ENCODE peak calls at places on chromosome 7, in ten cellular contexts. D is lung; K is IMR-90; A is CD8-positive, alpha-beta memory T cell; S is fibroblast of lung; O is SJCRH30; Q is Panc1; P is mammary epithelial cell; E is psoas muscle; N is PC-9. Z is an unnamed sample.

GRCh38 chr7:93407239-93407638 is 167.3 kb downstream of the CALCR start:
- DNase-seq in N (no peak), E (no peak), D (no peak), P (no peak), S (no peak), K (no peak), A (no peak), Q (no peak), O (peak; percentile 8), Z (no peak)

GRCh38 chr7:53325061-53325460 is 289.6 kb downstream of the POM121L12 start:
- DNase-seq in A (no peak), E (no peak), Q (no peak), D (no peak), K (no peak), O (no peak), P (no peak), S (peak; percentile 44), N (peak; percentile 73), Z (no peak)

GRCh38 chr7:13848576-13849527 is 140.6 kb downstream of the ETV1 start:
- DNase-seq in D (no peak), K (peak; percentile 38), S (no peak), P (no peak), A (no peak), N (no peak), Q (no peak), E (no peak), O (no peak), Z (no peak)

GRCh38 chr7:4725014-4725951 is 43.2 kb downstream of the FOXK1 start:
- DNase-seq in O (peak; percentile 90), Q (no peak), S (peak; percentile 95), A (peak; percentile 81), P (peak; percentile 81), N (peak; percentile 72), D (peak; percentile 81), K (peak; percentile 95), E (peak; percentile 90), Z (peak; percentile 80)

GRCh38 chr7:90708841-90709317 is 112.8 kb downstream of the CDK14 start:
- DNase-seq in S (peak; percentile 32), K (no peak), P (no peak), N (no peak), Q (peak; percentile 22), D (no peak), E (no peak), O (peak; percentile 13), A (no peak), Z (no peak)

GRCh38 chr7:16697507-16698199 is 51.7 kb downstream of the BZW2 start:
- DNase-seq in K (peak; percentile 62), Q (no peak), D (no peak), E (no peak), O (no peak), S (peak; percentile 79), N (peak; percentile 21), P (no peak), A (no peak), Z (no peak)

GRCh38 chr7:152848026-152848425 is 88.5 kb downstream of the ACTR3B start:
- DNase-seq in O (no peak), S (no peak), E (no peak), Q (no peak), N (no peak), P (no peak), A (no peak), D (no peak), K (no peak), Z (no peak)

GRCh38 chr7:39071116-39071515 is 93.4 kb downstream of the POU6F2 start:
- DNase-seq in D (no peak), O (no peak), S (no peak), K (no peak), E (no peak), P (no peak), A (no peak), N (peak; percentile 21), Q (no peak), Z (no peak)

GRCh38 chr7:13496971-13497370 is 492.5 kb downstream of the ETV1 start:
- DNase-seq in K (no peak), N (no peak), P (no peak), A (no peak), D (no peak), E (no peak), O (no peak), Q (no peak), S (peak; percentile 19), Z (no peak)

GRCh38 chr7:44099669-44100068 is 4.5 kb upstream of the AEBP1 start:
- DNase-seq in P (no peak), D (no peak), Q (no peak), A (no peak), O (no peak), S (no peak), N (no peak), E (no peak), K (no peak), Z (no peak)
- H3K27ac ChIP-seq in P (no peak overlapping the region), D (no peak overlapping the region), Q (no peak overlapping the region), A (no peak overlapping the region), O (peak overlapping the region; percentile 83), S (no peak overlapping the region), N (no peak overlapping the region), E (peak overlapping the region; percentile 16), K (no peak overlapping the region), Z (no peak overlapping the region)

DNA sequence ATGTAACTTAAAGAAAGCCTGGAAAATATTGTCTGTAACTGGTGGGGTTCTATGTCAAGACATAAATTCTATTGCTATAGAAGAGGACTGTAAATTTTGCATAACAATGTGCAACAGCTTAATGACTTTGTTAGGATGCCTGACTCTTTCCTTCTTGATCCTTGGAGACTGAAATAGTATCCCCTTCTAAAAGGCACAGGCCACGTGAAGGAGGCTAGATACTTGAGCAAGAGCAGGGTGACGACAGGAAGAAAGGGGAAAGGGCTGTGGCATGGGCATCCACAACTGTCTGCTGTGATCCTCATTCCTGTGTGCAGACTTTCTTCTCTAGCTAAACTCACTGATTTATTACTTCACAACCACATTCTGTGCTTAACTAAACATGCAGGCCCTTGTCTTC is 1111.8 kb upstream of the C7orf33 start:
- DNase-seq in A (no peak), E (no peak), K (no peak), P (no peak), D (no peak), N (no peak), S (no peak), Q (no peak), O (no peak), Z (no peak)
- H3K27ac ChIP-seq in A (no peak overlapping the region), E (no peak overlapping the region), K (no peak overlapping the region), P (no peak overlapping the region), D (no peak overlapping the region), N (no peak overlapping the region), S (no peak overlapping the region), Q (no peak overlapping the region), O (no peak overlapping the region), Z (no peak overlapping the region)

GRCh38 chr7:22695476-22696132 is 31.4 kb upstream of the IL6 start:
- DNase-seq in A (no peak), E (no peak), S (no peak), Q (no peak), D (no peak), N (peak; percentile 9), P (no peak), K (no peak), O (no peak), Z (no peak)

GRCh38 chr7:22698762-22699161 is 28.2 kb upstream of the IL6 start:
- DNase-seq in O (no peak), N (no peak), E (no peak), D (no peak), P (no peak), S (no peak), Q (no peak), K (no peak), A (no peak), Z (no peak)

GRCh38 chr7:22696672-22697071 is 30.3 kb upstream of the IL6 start:
- DNase-seq in K (peak; percentile 36), Q (no peak), O (no peak), D (peak; percentile 44), A (no peak), E (no peak), N (peak; percentile 41), P (peak; percentile 43), S (peak; percentile 61), Z (no peak)

GRCh38 chr7:22697897-22698645 is 28.9 kb upstream of the IL6 start:
- DNase-seq in K (no peak), P (no peak), O (no peak), Q (no peak), D (no peak), A (no peak), E (no peak), S (no peak), N (peak; percentile 60), Z (no peak)

GRCh38 chr7:22697322-22697859 is 29.6 kb upstream of the IL6 start:
- DNase-seq in P (no peak), E (no peak), D (no peak), S (no peak), Q (no peak), A (no peak), K (no peak), O (no peak), N (peak; percentile 28), Z (no peak)
- H3K27ac ChIP-seq in P (no peak overlapping the region), E (no peak overlapping the region), D (no peak overlapping the region), S (no peak overlapping the region), Q (no peak overlapping the region), A (no peak overlapping the region), K (no peak overlapping the region), O (no peak overlapping the region), N (no peak overlapping the region), Z (no peak overlapping the region)

DNA sequence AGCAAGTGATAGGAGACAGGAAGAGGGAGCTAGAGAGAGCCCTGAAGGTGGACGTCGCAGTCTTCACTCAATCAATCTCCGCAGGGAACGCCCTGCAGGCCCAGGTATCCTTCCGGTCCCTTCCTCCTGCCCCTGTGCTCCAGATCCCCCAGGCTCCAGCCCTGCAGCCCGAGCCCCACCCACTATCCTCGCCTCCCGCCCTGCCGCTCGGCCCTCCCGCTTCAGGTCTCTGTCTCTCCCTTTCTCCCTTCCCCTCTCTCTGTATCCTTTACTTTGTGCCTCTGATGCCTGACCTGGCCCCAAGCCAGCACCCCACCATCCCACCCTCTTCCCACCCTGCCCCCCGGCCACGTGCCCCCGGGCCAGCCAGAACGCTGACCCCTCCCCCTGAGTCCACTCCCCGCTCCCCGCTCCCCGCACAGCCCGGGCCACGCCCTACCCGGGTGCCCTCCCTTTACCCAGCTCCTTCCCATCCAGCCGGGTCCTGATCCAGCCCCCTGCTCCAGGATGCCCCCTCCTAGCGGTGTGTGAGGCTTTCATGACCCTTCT is 127.7 kb downstream of the UBE2H start:
- DNase-seq in Q (peak; percentile 62), A (peak; percentile 24), K (no peak), E (peak; percentile 76), S (peak; percentile 52), P (peak; percentile 80), N (peak; percentile 80), O (peak; percentile 89), D (peak; percentile 67), Z (no peak)
- H3K27ac ChIP-seq in Q (peak overlapping the region; percentile 81), A (no peak overlapping the region), K (peak overlapping the region; percentile 71), E (peak overlapping the region; percentile 76), S (peak overlapping the region; percentile 73), P (peak overlapping the region; percentile 62), N (peak overlapping the region; percentile 88), O (peak overlapping the region; percentile 56), D (no peak overlapping the region), Z (peak overlapping the region; percentile 39)

Z was measured in AG04450.